ENCODE peak calls at places on chromosomes 1 and 21, in six cellular contexts. C, A, N, O, G and P are unnamed samples.

GRCh38 chr1:170096806-170097340 is 22.4 kb upstream of the KIFAP3 start:
- DNase-seq in G (no peak), A (no peak), N (no peak), C (no peak), O (no peak), P (no peak)

GRCh38 chr1:63693956-63694607 is 79.7 kb upstream of the ROR1 start:
- DNase-seq in O (peak), G (no peak), C (no peak), A (no peak), N (no peak), P (no peak)

GRCh38 chr1:9449106-9449627 is 90.1 kb upstream of the SLC25A33 start:
- DNase-seq in A (no peak), G (no peak), C (no peak), O (no peak), N (peak), P (no peak)

GRCh38 chr1:152182942-152183341 is 23.9 kb upstream of the RPTN start:
- DNase-seq in C (no peak), A (no peak), G (no peak), N (no peak), O (no peak), P (no peak)

GRCh38 chr21:33293811-33294216 is 27.6 kb downstream of the IL10RB start:
- DNase-seq in O (no peak), N (no peak), G (no peak), C (peak), A (no peak), P (peak)

GRCh38 chr1:53683986-53684740 is 54.8 kb downstream of the GLIS1 start:
- DNase-seq in A (no peak), N (peak), G (no peak), O (no peak), C (no peak), P (no peak)

GRCh38 chr1:245961137-245961540 is 545.9 kb downstream of the SMYD3 start:
- DNase-seq in N (no peak), C (no peak), O (no peak), G (no peak), A (no peak), P (no peak)

GRCh38 chr1:40315795-40316594 is 1.1 kb downstream of the COL9A2 start:
- DNase-seq in C (peak), G (no peak), O (no peak), A (no peak), N (peak), P (peak)

GRCh38 chr1:59752556-59753412 is 62.0 kb upstream of the HOOK1 start:
- DNase-seq in N (no peak), G (no peak), C (no peak), O (no peak), A (no peak), P (no peak)

GRCh38 chr1:51648180-51649109 is 31.6 kb downstream of the OSBPL9 start:
- DNase-seq in G (no peak), A (no peak), C (no peak), N (peak), O (no peak), P (no peak)

GRCh38 chr1:9655836-9656235 is 4.3 kb downstream of the PIK3CD start:
- DNase-seq in N (no peak), O (no peak), G (no peak), A (no peak), C (no peak), P (no peak)

GRCh38 chr1:171161431-171161830 is 23.7 kb upstream of the FMO2 start:
- DNase-seq in O (no peak), A (no peak), G (no peak), N (no peak), C (no peak), P (no peak)

GRCh38 chr1:192904438-192904895 is 95.6 kb downstream of the RGS2 start:
- DNase-seq in C (no peak), N (no peak), G (no peak), A (peak), O (no peak), P (no peak)

GRCh38 chr1:120178799-120179419 is 2.6 kb upstream of the SEC22B start:
- DNase-seq in A (no peak), O (no peak), N (peak), C (no peak), G (no peak), P (no peak)

GRCh38 chr1:215845224-215845902 is 278.3 kb downstream of the KCTD3 start:
- DNase-seq in C (no peak), G (no peak), A (peak), O (no peak), N (no peak), P (no peak)

GRCh38 chr1:33120436-33121231 is 39.7 kb downstream of the AZIN2 start:
- DNase-seq in G (no peak), N (no peak), O (no peak), C (no peak), A (peak), P (no peak)

GRCh38 chr1:91730781-91731732 is 154.9 kb downstream of the TGFBR3 start:
- DNase-seq in O (no peak), G (no peak), N (no peak), A (no peak), C (peak), P (no peak)

GRCh38 chr1:3863231-3863935 is 6.1 kb downstream of the DFFB start:
- DNase-seq in N (no peak), A (no peak), C (no peak), O (no peak), G (no peak), P (no peak)

GRCh38 chr1:106676021-106676420 is 380.5 kb upstream of the PRMT6 start:
- DNase-seq in O (no peak), N (no peak), G (no peak), C (no peak), A (no peak), P (no peak)

GRCh38 chr1:201697174-201697573 is 131.8 kb upstream of the IPO9 start:
- DNase-seq in G (no peak), A (no peak), N (no peak), O (no peak), C (no peak), P (no peak)

GRCh38 chr1:5896706-5897105 is 95.5 kb downstream of the NPHP4 start:
- DNase-seq in C (no peak), A (no peak), O (no peak), G (no peak), N (peak), P (no peak)

GRCh38 chr1:54253480-54253879 is 53.5 kb downstream of the MRPL37 start:
- DNase-seq in O (no peak), G (no peak), N (no peak), C (no peak), A (peak), P (no peak)

GRCh38 chr1:17992800-17993199 is 114.8 kb upstream of the IGSF21 start:
- DNase-seq in O (no peak), C (no peak), A (no peak), G (no peak), N (no peak), P (no peak)

GRCh38 chr1:8754993-8755392 is 62.4 kb downstream of the RERE start:
- DNase-seq in A (no peak), C (no peak), N (peak), G (no peak), O (no peak), P (no peak)

GRCh38 chr1:204842892-204843291 is 27.8 kb upstream of the NFASC start:
- DNase-seq in A (no peak), C (no peak), O (no peak), G (no peak), N (no peak), P (no peak)

GRCh38 chr1:178541829-178542553 is 29.1 kb downstream of the TEX35 start:
- DNase-seq in A (no peak), G (no peak), N (peak), C (no peak), O (peak), P (no peak)

GRCh38 chr1:2224621-2225020 is 3.5 kb upstream of the SKI start:
- DNase-seq in C (no peak), A (no peak), N (no peak), O (no peak), G (no peak), P (no peak)